ENCODE peak calls at places on chromosomes 16 and 17, in seven cellular contexts. One of them, this sample, is unnamed.
A peak's percentile ranks its signal among the peaks of the same experiment; 100 is the strongest.

GRCh38 chr17:43327421-43327820 is 71.4 kb upstream of the ARL4D start:
- DNase-seq in RWPE1: no peak
- DNase-seq in fibroblast of villous mesenchyme: no peak
- DNase-seq in T47D: no peak
- DNase-seq in nephron progenitor cell: no peak
- DNase-seq in esophagus muscularis mucosa: no peak
- DNase-seq in NCI-H1436: no peak
- DNase-seq in this sample: no peak

GRCh38 chr17:57677301-57677700 is 67.8 kb downstream of the CCDC182 start:
- DNase-seq in RWPE1: no peak
- DNase-seq in fibroblast of villous mesenchyme: no peak
- DNase-seq in T47D: no peak
- DNase-seq in nephron progenitor cell: no peak
- DNase-seq in esophagus muscularis mucosa: no peak
- DNase-seq in NCI-H1436: peak; percentile 72
- DNase-seq in this sample: no peak

GRCh38 chr16:59192551-59193199 is 458.6 kb upstream of the GOT2 start:
- DNase-seq in RWPE1: no peak
- DNase-seq in fibroblast of villous mesenchyme: no peak
- DNase-seq in T47D: peak; percentile 30
- DNase-seq in nephron progenitor cell: peak; percentile 67
- DNase-seq in esophagus muscularis mucosa: no peak
- DNase-seq in NCI-H1436: no peak
- DNase-seq in this sample: no peak

GRCh38 chr16:2194852-2195315 is 1.5 kb downstream of the CASKIN1 start:
- DNase-seq in RWPE1: peak; percentile 55
- DNase-seq in fibroblast of villous mesenchyme: peak; percentile 35
- DNase-seq in T47D: peak; percentile 85
- DNase-seq in nephron progenitor cell: peak; percentile 44
- DNase-seq in esophagus muscularis mucosa: no peak
- DNase-seq in NCI-H1436: peak; percentile 71
- DNase-seq in this sample: peak; percentile 36

GRCh38 chr16:27446721-27447120 is 44.7 kb downstream of the IL21R start:
- DNase-seq in RWPE1: no peak
- DNase-seq in fibroblast of villous mesenchyme: no peak
- DNase-seq in T47D: no peak
- DNase-seq in nephron progenitor cell: no peak
- DNase-seq in esophagus muscularis mucosa: no peak
- DNase-seq in NCI-H1436: no peak
- DNase-seq in this sample: peak; percentile 84

GRCh38 chr16:89207993-89208392 is 7.7 kb upstream of the SLC22A31 start:
- DNase-seq in RWPE1: no peak
- DNase-seq in fibroblast of villous mesenchyme: no peak
- DNase-seq in T47D: no peak
- DNase-seq in nephron progenitor cell: no peak
- DNase-seq in esophagus muscularis mucosa: no peak
- DNase-seq in NCI-H1436: no peak
- DNase-seq in this sample: no peak

GRCh38 chr17:44956998-44957981 is 9.7 kb upstream of the KIF18B start:
- DNase-seq in RWPE1: no peak
- DNase-seq in fibroblast of villous mesenchyme: no peak
- DNase-seq in T47D: no peak
- DNase-seq in nephron progenitor cell: no peak
- DNase-seq in esophagus muscularis mucosa: no peak
- DNase-seq in NCI-H1436: no peak
- DNase-seq in this sample: no peak

GRCh38 chr16:22184615-22184968 is 21.5 kb upstream of the EEF2K start:
- DNase-seq in RWPE1: no peak
- DNase-seq in fibroblast of villous mesenchyme: no peak
- DNase-seq in T47D: no peak
- DNase-seq in nephron progenitor cell: no peak
- DNase-seq in esophagus muscularis mucosa: no peak
- DNase-seq in NCI-H1436: no peak
- DNase-seq in this sample: no peak

GRCh38 chr17:38910325-38910724 is 15.1 kb upstream of the LASP1NB start:
- DNase-seq in RWPE1: no peak
- DNase-seq in fibroblast of villous mesenchyme: no peak
- DNase-seq in T47D: no peak
- DNase-seq in nephron progenitor cell: no peak
- DNase-seq in esophagus muscularis mucosa: no peak
- DNase-seq in NCI-H1436: no peak
- DNase-seq in this sample: no peak

GRCh38 chr17:74744349-74744713 is 4.1 kb upstream of the NHERF1 start:
- DNase-seq in RWPE1: no peak
- DNase-seq in fibroblast of villous mesenchyme: no peak
- DNase-seq in T47D: no peak
- DNase-seq in nephron progenitor cell: no peak
- DNase-seq in esophagus muscularis mucosa: no peak
- DNase-seq in NCI-H1436: no peak
- DNase-seq in this sample: no peak

GRCh38 chr16:29784901-29785500 is 5.5 kb upstream of the KIF22 start:
- DNase-seq in RWPE1: no peak
- DNase-seq in fibroblast of villous mesenchyme: peak; percentile 69
- DNase-seq in T47D: no peak
- DNase-seq in nephron progenitor cell: peak; percentile 76
- DNase-seq in esophagus muscularis mucosa: no peak
- DNase-seq in NCI-H1436: no peak
- DNase-seq in this sample: peak; percentile 58

GRCh38 chr17:21275047-21275578 is 9.4 kb upstream of the MAP2K3 start:
- DNase-seq in RWPE1: no peak
- DNase-seq in fibroblast of villous mesenchyme: no peak
- DNase-seq in T47D: no peak
- DNase-seq in nephron progenitor cell: no peak
- DNase-seq in esophagus muscularis mucosa: no peak
- DNase-seq in NCI-H1436: no peak
- DNase-seq in this sample: no peak

GRCh38 chr17:27952366-27952765 is 59.2 kb upstream of the LYRM9 start:
- DNase-seq in RWPE1: no peak
- DNase-seq in fibroblast of villous mesenchyme: no peak
- DNase-seq in T47D: no peak
- DNase-seq in nephron progenitor cell: no peak
- DNase-seq in esophagus muscularis mucosa: no peak
- DNase-seq in NCI-H1436: no peak
- DNase-seq in this sample: no peak

GRCh38 chr17:78343433-78344201 is 16.3 kb downstream of the SOCS3 start:
- DNase-seq in RWPE1: no peak
- DNase-seq in fibroblast of villous mesenchyme: peak; percentile 20
- DNase-seq in T47D: no peak
- DNase-seq in nephron progenitor cell: no peak
- DNase-seq in esophagus muscularis mucosa: no peak
- DNase-seq in NCI-H1436: no peak
- DNase-seq in this sample: peak; percentile 84

GRCh38 chr16:569445-570254 is at the start of gene PIGQ:
- DNase-seq in RWPE1: peak; percentile 67
- DNase-seq in fibroblast of villous mesenchyme: peak; percentile 60
- DNase-seq in T47D: peak; percentile 62
- DNase-seq in nephron progenitor cell: peak; percentile 77
- DNase-seq in esophagus muscularis mucosa: peak; percentile 95
- DNase-seq in NCI-H1436: peak; percentile 22
- DNase-seq in this sample: peak; percentile 37

GRCh38 chr17:9456265-9456664 is 119.4 kb downstream of the STX8 start:
- DNase-seq in RWPE1: no peak
- DNase-seq in fibroblast of villous mesenchyme: peak; percentile 17
- DNase-seq in T47D: no peak
- DNase-seq in nephron progenitor cell: no peak
- DNase-seq in esophagus muscularis mucosa: no peak
- DNase-seq in NCI-H1436: no peak
- DNase-seq in this sample: no peak

GRCh38 chr16:19238386-19238785 is 47.1 kb upstream of the CLEC19A start:
- DNase-seq in RWPE1: no peak
- DNase-seq in fibroblast of villous mesenchyme: no peak
- DNase-seq in T47D: no peak
- DNase-seq in nephron progenitor cell: no peak
- DNase-seq in esophagus muscularis mucosa: no peak
- DNase-seq in NCI-H1436: no peak
- DNase-seq in this sample: no peak

GRCh38 chr17:80793421-80793820 is 198.2 kb upstream of the CHMP6 start:
- DNase-seq in RWPE1: no peak
- DNase-seq in fibroblast of villous mesenchyme: no peak
- DNase-seq in T47D: no peak
- DNase-seq in nephron progenitor cell: no peak
- DNase-seq in esophagus muscularis mucosa: no peak
- DNase-seq in NCI-H1436: no peak
- DNase-seq in this sample: no peak

GRCh38 chr17:51166987-51167931 is 1.0 kb downstream of the NME2 start:
- DNase-seq in RWPE1: peak; percentile 83
- DNase-seq in fibroblast of villous mesenchyme: peak; percentile 48
- DNase-seq in T47D: peak; percentile 59
- DNase-seq in nephron progenitor cell: peak; percentile 81
- DNase-seq in esophagus muscularis mucosa: no peak
- DNase-seq in NCI-H1436: peak; percentile 55
- DNase-seq in this sample: peak; percentile 38

GRCh38 chr17:36072431-36073121 is 8.5 kb downstream of the CCL18 start:
- DNase-seq in RWPE1: no peak
- DNase-seq in fibroblast of villous mesenchyme: peak; percentile 14
- DNase-seq in T47D: peak; percentile 29
- DNase-seq in nephron progenitor cell: peak; percentile 75
- DNase-seq in esophagus muscularis mucosa: no peak
- DNase-seq in NCI-H1436: peak; percentile 23
- DNase-seq in this sample: peak; percentile 38

GRCh38 chr16:67537270-67537635 is 8.6 kb downstream of the RIPOR1 start:
- DNase-seq in RWPE1: peak; percentile 64
- DNase-seq in fibroblast of villous mesenchyme: peak; percentile 46
- DNase-seq in T47D: no peak
- DNase-seq in nephron progenitor cell: peak; percentile 68
- DNase-seq in esophagus muscularis mucosa: no peak
- DNase-seq in NCI-H1436: no peak
- DNase-seq in this sample: no peak

GRCh38 chr16:31428277-31428597 is at the start of gene COX6A2:
- DNase-seq in RWPE1: no peak
- DNase-seq in fibroblast of villous mesenchyme: no peak
- DNase-seq in T47D: no peak
- DNase-seq in nephron progenitor cell: no peak
- DNase-seq in esophagus muscularis mucosa: no peak
- DNase-seq in NCI-H1436: no peak
- DNase-seq in this sample: no peak

GRCh38 chr17:16989230-16989952 is 17.5 kb upstream of the TNFRSF13B start:
- DNase-seq in RWPE1: no peak
- DNase-seq in fibroblast of villous mesenchyme: no peak
- DNase-seq in T47D: no peak
- DNase-seq in nephron progenitor cell: no peak
- DNase-seq in esophagus muscularis mucosa: no peak
- DNase-seq in NCI-H1436: no peak
- DNase-seq in this sample: no peak

GRCh38 chr17:6473128-6473767 is 29.0 kb downstream of the PIMREG start:
- DNase-seq in RWPE1: peak; percentile 81
- DNase-seq in fibroblast of villous mesenchyme: peak; percentile 67
- DNase-seq in T47D: peak; percentile 69
- DNase-seq in nephron progenitor cell: peak; percentile 89
- DNase-seq in esophagus muscularis mucosa: no peak
- DNase-seq in NCI-H1436: peak; percentile 40
- DNase-seq in this sample: peak; percentile 61

GRCh38 chr17:75047398-75048098 is 523 bp downstream of the KCTD2 start:
- DNase-seq in RWPE1: no peak
- DNase-seq in fibroblast of villous mesenchyme: no peak
- DNase-seq in T47D: no peak
- DNase-seq in nephron progenitor cell: peak; percentile 58
- DNase-seq in esophagus muscularis mucosa: no peak
- DNase-seq in NCI-H1436: no peak
- DNase-seq in this sample: no peak

GRCh38 chr16:67542464-67542863 is 13.8 kb downstream of the RIPOR1 start:
- DNase-seq in RWPE1: peak; percentile 67
- DNase-seq in fibroblast of villous mesenchyme: peak; percentile 74
- DNase-seq in T47D: peak; percentile 74
- DNase-seq in nephron progenitor cell: no peak
- DNase-seq in esophagus muscularis mucosa: no peak
- DNase-seq in NCI-H1436: no peak
- DNase-seq in this sample: peak; percentile 64

GRCh38 chr17:27597188-27597580 is 33.8 kb upstream of the LGALS9 start:
- DNase-seq in RWPE1: no peak
- DNase-seq in fibroblast of villous mesenchyme: no peak
- DNase-seq in T47D: no peak
- DNase-seq in nephron progenitor cell: no peak
- DNase-seq in esophagus muscularis mucosa: no peak
- DNase-seq in NCI-H1436: no peak
- DNase-seq in this sample: no peak

GRCh38 chr17:42387221-42387657 is 1.0 kb downstream of the STAT3 start:
- DNase-seq in RWPE1: peak; percentile 54
- DNase-seq in fibroblast of villous mesenchyme: peak; percentile 91
- DNase-seq in T47D: peak; percentile 70
- DNase-seq in nephron progenitor cell: no peak
- DNase-seq in esophagus muscularis mucosa: no peak
- DNase-seq in NCI-H1436: no peak
- DNase-seq in this sample: no peak

GRCh38 chr17:376936-377863 is 24.6 kb upstream of the RPH3AL start:
- DNase-seq in RWPE1: no peak
- DNase-seq in fibroblast of villous mesenchyme: peak; percentile 77
- DNase-seq in T47D: no peak
- DNase-seq in nephron progenitor cell: no peak
- DNase-seq in esophagus muscularis mucosa: no peak
- DNase-seq in NCI-H1436: no peak
- DNase-seq in this sample: no peak

GRCh38 chr16:28192811-28193529 is 18.8 kb downstream of the XPO6 start:
- DNase-seq in RWPE1: no peak
- DNase-seq in fibroblast of villous mesenchyme: no peak
- DNase-seq in T47D: no peak
- DNase-seq in nephron progenitor cell: no peak
- DNase-seq in esophagus muscularis mucosa: no peak
- DNase-seq in NCI-H1436: no peak
- DNase-seq in this sample: peak; percentile 82

GRCh38 chr17:50519141-50519834 is 11.0 kb downstream of the MYCBPAP start:
- DNase-seq in RWPE1: peak; percentile 73
- DNase-seq in fibroblast of villous mesenchyme: no peak
- DNase-seq in T47D: no peak
- DNase-seq in nephron progenitor cell: no peak
- DNase-seq in esophagus muscularis mucosa: no peak
- DNase-seq in NCI-H1436: no peak
- DNase-seq in this sample: no peak

GRCh38 chr17:13415877-13416416 is 185.8 kb downstream of the HS3ST3A1 start:
- DNase-seq in RWPE1: no peak
- DNase-seq in fibroblast of villous mesenchyme: peak; percentile 54
- DNase-seq in T47D: peak; percentile 41
- DNase-seq in nephron progenitor cell: no peak
- DNase-seq in esophagus muscularis mucosa: no peak
- DNase-seq in NCI-H1436: no peak
- DNase-seq in this sample: no peak

GRCh38 chr17:12619444-12620199 is 46.1 kb upstream of the MYOCD start:
- DNase-seq in RWPE1: no peak
- DNase-seq in fibroblast of villous mesenchyme: peak; percentile 82
- DNase-seq in T47D: no peak
- DNase-seq in nephron progenitor cell: no peak
- DNase-seq in esophagus muscularis mucosa: no peak
- DNase-seq in NCI-H1436: no peak
- DNase-seq in this sample: no peak

GRCh38 chr16:71263581-71263980 is 25.6 kb downstream of the CMTR2 start:
- DNase-seq in RWPE1: no peak
- DNase-seq in fibroblast of villous mesenchyme: no peak
- DNase-seq in T47D: no peak
- DNase-seq in nephron progenitor cell: no peak
- DNase-seq in esophagus muscularis mucosa: no peak
- DNase-seq in NCI-H1436: no peak
- DNase-seq in this sample: no peak

GRCh38 chr17:49069585-49070273 is 62.8 kb upstream of the B4GALNT2 start:
- DNase-seq in RWPE1: no peak
- DNase-seq in fibroblast of villous mesenchyme: no peak
- DNase-seq in T47D: no peak
- DNase-seq in nephron progenitor cell: no peak
- DNase-seq in esophagus muscularis mucosa: no peak
- DNase-seq in NCI-H1436: no peak
- DNase-seq in this sample: no peak

GRCh38 chr17:75779250-75779986 is 5.2 kb upstream of the UNK start:
- DNase-seq in RWPE1: peak; percentile 99
- DNase-seq in fibroblast of villous mesenchyme: peak; percentile 100
- DNase-seq in T47D: peak; percentile 100
- DNase-seq in nephron progenitor cell: peak; percentile 91
- DNase-seq in esophagus muscularis mucosa: peak; percentile 100
- DNase-seq in NCI-H1436: peak; percentile 100
- DNase-seq in this sample: peak; percentile 91

GRCh38 chr17:27888072-27888471 is 5.1 kb downstream of the LYRM9 start:
- DNase-seq in RWPE1: no peak
- DNase-seq in fibroblast of villous mesenchyme: no peak
- DNase-seq in T47D: no peak
- DNase-seq in nephron progenitor cell: no peak
- DNase-seq in esophagus muscularis mucosa: no peak
- DNase-seq in NCI-H1436: no peak
- DNase-seq in this sample: no peak

GRCh38 chr16:68005786-68006286 is 6.6 kb upstream of the DPEP2 start:
- DNase-seq in RWPE1: peak; percentile 33
- DNase-seq in fibroblast of villous mesenchyme: peak; percentile 73
- DNase-seq in T47D: no peak
- DNase-seq in nephron progenitor cell: no peak
- DNase-seq in esophagus muscularis mucosa: no peak
- DNase-seq in NCI-H1436: no peak
- DNase-seq in this sample: peak; percentile 65